ENCODE peak calls at places on chromosomes 6 and 20, in seven cellular contexts. R, D, T, W, M, P and J are unnamed samples.

GRCh38 chr6:12148841-12149240 is 136.7 kb downstream of the HIVEP1 start:
- DNase-seq in M (no peak), T (peak), R (no peak), W (no peak), P (no peak), D (no peak), J (no peak)

GRCh38 chr20:52747736-52748135 is 224.4 kb upstream of the TSHZ2 start:
- DNase-seq in T (no peak), M (peak), D (no peak), W (peak), R (peak), P (no peak), J (peak)

GRCh38 chr20:40481743-40482458 is 207.1 kb downstream of the MAFB start:
- DNase-seq in D (no peak), M (no peak), P (no peak), R (no peak), W (peak), T (no peak), J (no peak)

GRCh38 chr6:125738276-125738675 is 11.2 kb upstream of the HEY2 start:
- DNase-seq in P (no peak), D (no peak), R (no peak), T (no peak), M (no peak), W (no peak), J (no peak)

GRCh38 chr20:63854069-63854765 is 7.1 kb upstream of the ABHD16B start:
- DNase-seq in R (no peak), T (no peak), W (no peak), P (no peak), M (no peak), D (no peak), J (no peak)

GRCh38 chr6:34514593-34515472 is 41.3 kb downstream of the SPDEF start:
- DNase-seq in T (peak), M (no peak), P (no peak), D (no peak), R (peak), W (no peak), J (peak)

GRCh38 chr6:142474446-142475289 is 172.9 kb downstream of the ADGRG6 start:
- DNase-seq in R (peak), T (peak), M (peak), D (no peak), P (peak), W (peak), J (peak)

GRCh38 chr6:13299403-13299821 is 28.9 kb downstream of the TBC1D7 start:
- DNase-seq in R (no peak), D (no peak), T (no peak), W (no peak), P (no peak), M (no peak), J (no peak)

GRCh38 chr6:164108869-164109769 is 694.6 kb downstream of the QKI start:
- DNase-seq in D (no peak), R (peak), P (peak), M (peak), W (no peak), T (peak), J (peak)

GRCh38 chr6:166687070-166687469 is 60.0 kb upstream of the RPS6KA2 start:
- DNase-seq in R (no peak), P (no peak), D (no peak), W (no peak), M (no peak), T (no peak), J (no peak)

GRCh38 chr6:123715243-123715863 is 78.6 kb upstream of the TRDN start:
- DNase-seq in R (peak), T (peak), W (peak), P (peak), D (no peak), M (no peak), J (no peak)

GRCh38 chr6:33838979-33839378 is 35.2 kb upstream of the MLN start:
- DNase-seq in W (no peak), M (no peak), P (no peak), D (no peak), R (no peak), T (no peak), J (no peak)

GRCh38 chr20:47489448-47489872 is 12.2 kb upstream of the NCOA3 start:
- DNase-seq in M (no peak), T (no peak), D (no peak), R (no peak), P (no peak), W (peak), J (no peak)

GRCh38 chr20:11195169-11195568 is 521.4 kb upstream of the JAG1 start:
- DNase-seq in M (no peak), R (no peak), D (no peak), T (no peak), W (no peak), P (no peak), J (no peak)